ENCODE peak calls at places on chromosomes 2 and 18, in four cellular contexts. D, Y, E and H are unnamed samples.

GRCh38 chr2:62801814-62802524 is 96.5 kb downstream of the EHBP1 start:
- DNase-seq in Y (no peak), E (no peak), D (no peak), H (no peak)

GRCh38 chr2:109446531-109447131 is 167.1 kb downstream of the SEPTIN10 start:
- DNase-seq in D (no peak), E (no peak), Y (peak), H (no peak)

GRCh38 chr2:209942936-209943605 is 59.4 kb upstream of the RPE start:
- DNase-seq in E (no peak), D (no peak), Y (no peak), H (no peak)

GRCh38 chr18:49907346-49907929 is 94.1 kb upstream of the ACAA2 start:
- DNase-seq in E (peak), D (no peak), Y (peak), H (no peak)

GRCh38 chr2:168454737-168455691 is 1.1 kb upstream of the CERS6 start:
- DNase-seq in D (no peak), Y (no peak), E (no peak), H (no peak)

GRCh38 chr2:148614024-148614331 is 30.6 kb upstream of the EPC2 start:
- DNase-seq in D (peak), E (peak), Y (peak), H (no peak)

GRCh38 chr2:170817999-170818293 is 1.3 kb downstream of the GAD1 start:
- DNase-seq in Y (no peak), E (no peak), D (no peak), H (peak)

GRCh38 chr2:139790807-139791206 is 1010.6 kb upstream of the NXPH2 start:
- DNase-seq in D (peak), E (peak), Y (no peak), H (peak)

GRCh38 chr2:58107803-58108710 is 61.5 kb downstream of the VRK2 start:
- DNase-seq in D (peak), Y (no peak), E (no peak), H (peak)

GRCh38 chr18:48687694-48688042 is 148.8 kb downstream of the CTIF start:
- DNase-seq in E (no peak), Y (no peak), D (no peak), H (no peak)

GRCh38 chr2:31415421-31415820 is 879 bp upstream of the XDH start:
- DNase-seq in D (no peak), E (no peak), Y (no peak), H (no peak)

GRCh38 chr18:76988015-76988826 is 144.4 kb downstream of the MBP start:
- DNase-seq in Y (peak), E (no peak), D (no peak), H (no peak)

GRCh38 chr18:55988537-55988936 is 400.5 kb upstream of the TCF4 start:
- DNase-seq in Y (no peak), D (peak), E (no peak), H (no peak)

GRCh38 chr2:72138011-72138881 is 9.4 kb downstream of the CYP26B1 start:
- DNase-seq in Y (peak), D (no peak), E (no peak), H (no peak)

GRCh38 chr2:219803294-219803693 is 175.9 kb downstream of the SLC4A3 start:
- DNase-seq in Y (no peak), E (no peak), D (peak), H (no peak)

GRCh38 chr2:67054725-67055124 is 342.4 kb upstream of the ETAA1 start:
- DNase-seq in E (no peak), D (no peak), Y (no peak), H (no peak)

GRCh38 chr2:240256704-240257637 is 116.5 kb upstream of the OTOS start:
- DNase-seq in Y (peak), E (no peak), D (no peak), H (no peak)

GRCh38 chr2:52658598-52658997 is 1109.0 kb upstream of the CHAC2 start:
- DNase-seq in Y (no peak), D (no peak), E (no peak), H (no peak)

GRCh38 chr2:207184348-207184747 is 18.6 kb upstream of the KLF7 start:
- DNase-seq in D (peak), E (no peak), Y (no peak), H (no peak)

DNA sequence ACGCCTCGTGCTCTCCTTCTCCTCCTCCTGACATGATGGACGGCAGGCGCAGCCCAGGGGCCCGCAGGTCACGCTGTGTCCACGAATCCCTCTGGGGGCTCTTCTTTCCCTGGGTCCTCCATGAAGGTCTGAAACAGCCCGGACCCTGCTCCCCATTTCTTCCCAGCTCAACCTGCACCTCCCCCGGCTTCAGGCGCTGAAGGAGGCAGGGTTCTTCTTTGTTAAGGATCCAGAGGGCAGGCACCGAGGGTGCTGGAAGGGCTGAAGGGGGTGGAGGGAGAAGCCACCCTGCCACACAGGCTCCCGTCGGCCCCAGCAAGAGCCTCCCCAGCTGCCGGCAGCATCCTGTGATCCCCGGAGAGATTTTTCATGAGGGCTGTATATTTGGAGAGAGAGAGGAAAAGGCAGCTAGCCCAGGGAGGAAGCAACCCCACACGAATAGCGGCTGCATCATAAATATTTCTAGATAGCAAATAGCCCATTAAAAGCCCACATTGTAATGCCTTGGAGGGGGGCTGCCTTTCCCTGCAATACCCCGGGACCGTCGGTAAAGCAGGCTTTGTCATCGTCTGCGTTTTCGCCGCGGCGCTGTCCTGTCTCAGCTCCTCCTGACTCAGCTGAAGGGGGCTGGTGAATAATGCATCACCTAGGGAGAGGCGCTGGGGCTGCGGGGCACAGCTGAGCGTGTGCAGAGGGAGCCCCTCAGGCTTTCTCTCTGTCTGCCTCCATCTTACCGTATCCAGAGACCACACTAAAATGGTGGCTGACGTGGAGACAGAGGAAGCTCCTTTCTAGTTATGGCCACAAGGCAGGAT is 289.3 kb downstream of the SOX11 start:
- DNase-seq in D (no peak), Y (peak), E (peak), H (no peak)
- TF ChIP-seq CTCF in D (no peak), Y (peak), E (no peak), H (no peak)

GRCh38 chr2:102304268-102304667 is 7.1 kb upstream of the IL1RL1 start:
- DNase-seq in D (peak), Y (no peak), E (no peak), H (no peak)
- H3K27ac ChIP-seq in D (no peak), Y (no peak), E (no peak), H (no peak)

DNA sequence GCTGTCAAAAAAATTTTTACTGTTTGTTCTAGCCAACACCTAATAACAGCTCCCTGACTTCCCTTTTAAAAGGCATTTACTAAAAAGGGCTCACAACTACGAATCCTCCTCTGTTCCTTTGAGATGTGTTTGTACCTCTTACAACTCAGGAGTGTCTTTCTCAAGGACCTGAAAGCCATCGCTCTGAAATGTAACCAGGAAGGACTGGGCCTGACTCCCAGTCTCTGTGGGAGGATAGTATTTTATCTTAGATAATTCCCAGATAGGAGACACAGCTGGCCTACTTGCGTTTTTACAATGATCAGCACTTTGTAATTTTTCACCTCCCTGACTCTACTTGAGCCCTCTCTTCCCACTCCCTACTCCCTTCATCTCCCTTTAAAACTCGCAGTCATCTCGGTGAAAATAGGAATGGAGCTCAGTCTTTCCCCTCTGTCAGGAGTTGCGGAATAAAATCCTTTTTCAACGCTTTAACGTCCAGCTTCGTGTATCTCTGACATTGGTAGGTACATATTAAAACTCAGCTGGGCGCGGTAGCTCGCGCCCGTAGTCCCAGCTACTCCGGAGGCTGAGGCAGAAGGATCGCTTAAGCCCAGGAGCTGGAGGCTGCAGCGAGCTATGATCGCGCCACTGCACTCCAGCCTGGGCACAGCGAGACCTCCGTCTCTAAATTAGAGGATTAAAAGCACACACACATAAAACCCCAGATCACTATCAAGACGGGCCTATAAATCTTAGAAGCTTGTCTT is 1.1 kb downstream of the KRCC1 start:
- DNase-seq in E (no peak), D (no peak), Y (no peak), H (peak)
- TF ChIP-seq CTCF in E (no peak), D (no peak), Y (no peak), H (no peak)

GRCh38 chr18:57803119-57803969 is at the start of gene ATP8B1:
- DNase-seq in D (peak), E (peak), Y (peak), H (peak)

GRCh38 chr18:57802869-57803118 is 321 bp downstream of the ATP8B1 start:
- DNase-seq in E (no peak), D (no peak), Y (no peak), H (no peak)

GRCh38 chr18:57798713-57799373 is 4.3 kb downstream of the ATP8B1 start:
- DNase-seq in E (no peak), D (no peak), Y (no peak), H (no peak)

GRCh38 chr18:57802166-57802868 is 798 bp downstream of the ATP8B1 start:
- DNase-seq in Y (peak), D (no peak), E (no peak), H (no peak)

DNA sequence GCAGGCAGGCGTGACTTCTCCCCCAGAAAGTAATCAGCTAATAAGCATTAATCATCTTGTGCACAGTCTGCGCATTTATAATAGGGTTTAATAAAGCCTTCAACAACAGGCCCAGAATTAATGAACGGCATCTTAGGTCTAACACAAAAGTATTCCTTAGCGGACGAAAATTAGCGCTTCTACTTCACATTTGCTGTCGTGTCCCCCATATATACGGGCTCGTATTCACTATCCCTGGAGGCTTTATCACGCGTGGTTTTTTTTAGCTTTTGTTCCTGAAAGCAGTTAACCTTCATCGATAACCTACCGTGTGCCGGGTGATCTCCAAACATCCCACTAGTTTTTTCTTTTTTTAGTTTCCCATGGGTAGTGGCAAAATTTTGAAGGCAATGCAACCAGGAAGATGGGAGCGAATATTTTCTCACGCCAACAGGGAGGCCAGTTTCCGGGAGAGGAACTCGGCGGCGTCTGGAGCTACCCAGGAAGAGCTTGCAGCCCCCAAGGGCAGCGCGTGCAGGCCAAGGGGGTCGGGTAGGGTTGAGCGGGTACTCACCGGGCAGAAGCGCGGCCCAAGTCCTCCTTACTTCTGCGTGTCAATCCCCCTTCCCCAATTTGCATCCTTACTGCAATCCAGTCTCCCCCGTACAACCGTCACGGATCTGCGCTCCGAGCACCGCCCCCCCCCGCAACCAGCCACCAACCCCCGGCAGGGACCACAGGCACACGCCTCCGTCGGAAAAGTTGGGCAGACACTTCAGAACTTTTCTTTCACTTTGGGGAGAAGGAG is 1.5 kb downstream of the ATP8B1 start:
- DNase-seq in E (no peak), Y (peak), D (no peak), H (no peak)
- H3K27ac ChIP-seq in E (no peak), Y (no peak), D (no peak), H (no peak)

DNA sequence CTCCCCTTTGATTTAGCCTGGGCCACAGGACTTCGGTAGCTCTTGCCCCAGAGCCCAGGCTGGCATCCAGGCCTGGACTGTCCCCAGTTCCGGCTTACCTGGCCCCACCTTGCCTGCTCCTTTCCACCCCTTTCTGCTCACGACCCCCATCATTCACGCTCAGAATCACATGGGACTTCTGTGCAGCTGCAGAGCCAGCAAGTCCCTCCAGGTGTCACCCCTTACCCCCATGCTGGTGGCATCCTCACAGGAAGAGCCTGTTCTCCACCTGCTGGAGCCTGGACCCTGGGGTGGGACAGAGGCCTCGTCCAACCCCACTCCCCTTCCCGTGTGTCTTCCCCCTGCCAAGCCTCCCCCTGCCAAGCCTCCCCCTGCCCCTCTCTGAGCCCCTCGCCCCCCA is 7.9 kb upstream of the KCNIP3 start:
- DNase-seq in D (no peak), Y (peak), E (no peak), H (no peak)
- TF ChIP-seq CTCF in D (no peak), Y (peak), E (no peak), H (no peak)

GRCh38 chr2:157413342-157414035 is 30.4 kb downstream of the CYTIP start:
- DNase-seq in E (no peak), Y (no peak), D (no peak), H (no peak)
- H3K27ac ChIP-seq in E (no peak), Y (no peak), D (no peak), H (no peak)

GRCh38 chr2:233061591-233062446 is 1.7 kb downstream of the INPP5D start:
- DNase-seq in D (no peak), E (no peak), Y (peak), H (no peak)
- TF ChIP-seq CTCF in D (no peak), E (peak), Y (peak), H (no peak)

GRCh38 chr2:69131983-69132675 is 119.2 kb downstream of the ANTXR1 start:
- DNase-seq in E (no peak), D (no peak), Y (peak), H (no peak)

GRCh38 chr2:69132960-69133590 is 120.1 kb downstream of the ANTXR1 start:
- DNase-seq in E (no peak), D (peak), Y (peak), H (no peak)

GRCh38 chr2:69134546-69134945 is 121.6 kb downstream of the ANTXR1 start:
- DNase-seq in Y (no peak), D (no peak), E (peak), H (no peak)

GRCh38 chr2:69131452-69131851 is 118.5 kb downstream of the ANTXR1 start:
- DNase-seq in Y (no peak), E (no peak), D (no peak), H (no peak)

GRCh38 chr2:69133898-69134297 is 120.9 kb downstream of the ANTXR1 start:
- DNase-seq in Y (no peak), E (no peak), D (no peak), H (no peak)
- H3K27ac ChIP-seq in Y (no peak), E (no peak), D (no peak), H (no peak)